ENCODE peak calls at places on chromosomes 6 and 20, in five cellular contexts. One of them, this sample, is unnamed.
A peak's percentile ranks its signal among the peaks of the same experiment; 100 is the strongest.

GRCh38 chr20:50251992-50252491 is 61.4 kb downstream of the CEBPB start:
- DNase-seq in left ventricle myocardium inferior: no peak
- DNase-seq in fibroblast of lung: peak; percentile 74
- DNase-seq in transverse colon: no peak
- DNase-seq in body of pancreas: no peak
- DNase-seq in this sample: no peak

GRCh38 chr20:24149881-24150307 is 161.3 kb upstream of the GGTLC1 start:
- DNase-seq in body of pancreas: peak; percentile 40
- DNase-seq in left ventricle myocardium inferior: peak; percentile 51
- DNase-seq in fibroblast of lung: no peak
- DNase-seq in transverse colon: no peak
- DNase-seq in this sample: no peak

GRCh38 chr6:140812636-140813035 is 1320.1 kb upstream of the GJE1 start:
- DNase-seq in left ventricle myocardium inferior: no peak
- DNase-seq in transverse colon: no peak
- DNase-seq in fibroblast of lung: no peak
- DNase-seq in body of pancreas: no peak
- DNase-seq in this sample: no peak

GRCh38 chr20:62427172-62428007 is at the start of gene RBBP8NL:
- DNase-seq in transverse colon: peak; percentile 92
- DNase-seq in body of pancreas: peak; percentile 94
- DNase-seq in fibroblast of lung: no peak
- DNase-seq in left ventricle myocardium inferior: no peak
- DNase-seq in this sample: peak; percentile 91

GRCh38 chr6:105648276-105648675 is 245.4 kb upstream of the PREP start:
- DNase-seq in transverse colon: no peak
- DNase-seq in body of pancreas: no peak
- DNase-seq in left ventricle myocardium inferior: no peak
- DNase-seq in fibroblast of lung: no peak
- DNase-seq in this sample: no peak

GRCh38 chr20:9068896-9069663 is at the start of gene PLCB4:
- DNase-seq in fibroblast of lung: peak; percentile 46
- DNase-seq in left ventricle myocardium inferior: peak; percentile 52
- DNase-seq in transverse colon: peak; percentile 60
- DNase-seq in body of pancreas: peak; percentile 17
- DNase-seq in this sample: no peak

GRCh38 chr20:62804021-62804631 is 509 bp upstream of the OGFR start:
- DNase-seq in transverse colon: no peak
- DNase-seq in body of pancreas: no peak
- DNase-seq in left ventricle myocardium inferior: no peak
- DNase-seq in fibroblast of lung: no peak
- DNase-seq in this sample: no peak

GRCh38 chr6:135701426-135701825 is 150.1 kb upstream of the PDE7B start:
- DNase-seq in fibroblast of lung: no peak
- DNase-seq in transverse colon: no peak
- DNase-seq in left ventricle myocardium inferior: no peak
- DNase-seq in body of pancreas: no peak
- DNase-seq in this sample: no peak

GRCh38 chr20:50655325-50655880 is 35.9 kb downstream of the RIPOR3 start:
- DNase-seq in fibroblast of lung: peak; percentile 75
- DNase-seq in left ventricle myocardium inferior: peak; percentile 78
- DNase-seq in transverse colon: peak; percentile 58
- DNase-seq in body of pancreas: no peak
- DNase-seq in this sample: no peak

GRCh38 chr6:101401792-101402617 is 8.5 kb downstream of the GRIK2 start:
- DNase-seq in fibroblast of lung: peak; percentile 20
- DNase-seq in transverse colon: no peak
- DNase-seq in left ventricle myocardium inferior: no peak
- DNase-seq in body of pancreas: no peak
- DNase-seq in this sample: peak; percentile 55

GRCh38 chr20:35320396-35321126 is 28.3 kb upstream of the FAM83C start:
- DNase-seq in fibroblast of lung: peak; percentile 97
- DNase-seq in left ventricle myocardium inferior: no peak
- DNase-seq in body of pancreas: no peak
- DNase-seq in transverse colon: no peak
- DNase-seq in this sample: no peak

DNA sequence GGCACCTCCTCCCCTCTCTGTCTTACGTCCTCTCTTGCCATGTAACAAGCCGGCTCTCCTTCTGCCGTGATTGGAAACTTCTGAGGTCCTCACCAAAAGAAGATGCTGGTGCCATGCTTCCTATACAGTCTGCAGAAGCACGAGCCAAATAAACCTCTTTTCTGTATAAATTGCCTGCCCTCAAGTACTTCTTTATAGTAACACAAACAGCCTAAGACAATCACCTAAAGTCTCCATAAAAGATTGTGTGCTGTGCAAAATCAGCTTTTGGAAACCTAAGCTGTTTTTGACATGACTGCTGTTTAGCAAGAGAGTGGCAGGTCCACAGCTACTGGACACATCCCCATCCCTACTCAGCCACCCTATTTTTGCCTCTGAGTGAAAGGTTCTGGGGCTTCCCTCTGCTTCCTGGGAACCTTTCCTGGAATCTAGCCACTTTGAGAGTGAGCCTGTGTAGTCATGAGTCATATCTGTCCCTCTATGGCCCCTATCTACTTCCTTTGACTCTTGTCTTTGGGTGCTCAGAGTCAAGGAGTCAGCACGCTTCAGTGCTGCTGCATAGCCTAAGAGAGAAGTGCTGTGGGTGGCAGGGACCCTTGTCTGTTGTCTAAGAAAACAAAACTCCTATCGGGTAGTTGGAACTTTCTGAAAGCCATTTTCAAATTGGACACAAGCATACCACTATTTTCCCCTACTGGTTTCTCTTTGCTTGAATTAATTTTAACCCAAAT is 110.0 kb downstream of the PPP1R14C start:
- DNase-seq in transverse colon: no peak
- DNase-seq in left ventricle myocardium inferior: no peak
- DNase-seq in body of pancreas: no peak
- DNase-seq in fibroblast of lung: peak; percentile 63
- DNase-seq in this sample: no peak
- H3K4me1 ChIP-seq in transverse colon: no peaks in the 10 kb centered on the region
- H3K4me1 ChIP-seq in left ventricle myocardium inferior: peaks cover 50% of the 10 kb centered on the region
- H3K4me1 ChIP-seq in body of pancreas: no peaks in the 10 kb centered on the region
- H3K4me1 ChIP-seq in fibroblast of lung: no peaks in the 10 kb centered on the region
- H3K4me1 ChIP-seq in this sample: peaks cover 4% of the 10 kb centered on the region

GRCh38 chr6:167799033-167799933 is 27.4 kb upstream of the AFDN start:
- DNase-seq in fibroblast of lung: no peak
- DNase-seq in left ventricle myocardium inferior: no peak
- DNase-seq in body of pancreas: no peak
- DNase-seq in transverse colon: no peak
- DNase-seq in this sample: no peak
- TF ChIP-seq CTCF in fibroblast of lung: no peak
- TF ChIP-seq CTCF in left ventricle myocardium inferior: no peak
- TF ChIP-seq CTCF in body of pancreas: no peak
- TF ChIP-seq CTCF in transverse colon: no peak
- TF ChIP-seq CTCF in this sample: no peak

GRCh38 chr20:36562724-36563123 is 10.7 kb upstream of the TGIF2 start:
- DNase-seq in left ventricle myocardium inferior: no peak
- DNase-seq in transverse colon: no peak
- DNase-seq in body of pancreas: no peak
- DNase-seq in fibroblast of lung: no peak
- DNase-seq in this sample: no peak
- H3K4me3 ChIP-seq in left ventricle myocardium inferior: no peak overlapping the region
- H3K4me3 ChIP-seq in transverse colon: no peak overlapping the region
- H3K4me3 ChIP-seq in body of pancreas: no peak overlapping the region
- H3K4me3 ChIP-seq in fibroblast of lung: no peak overlapping the region
- H3K4me3 ChIP-seq in this sample: no peak overlapping the region

DNA sequence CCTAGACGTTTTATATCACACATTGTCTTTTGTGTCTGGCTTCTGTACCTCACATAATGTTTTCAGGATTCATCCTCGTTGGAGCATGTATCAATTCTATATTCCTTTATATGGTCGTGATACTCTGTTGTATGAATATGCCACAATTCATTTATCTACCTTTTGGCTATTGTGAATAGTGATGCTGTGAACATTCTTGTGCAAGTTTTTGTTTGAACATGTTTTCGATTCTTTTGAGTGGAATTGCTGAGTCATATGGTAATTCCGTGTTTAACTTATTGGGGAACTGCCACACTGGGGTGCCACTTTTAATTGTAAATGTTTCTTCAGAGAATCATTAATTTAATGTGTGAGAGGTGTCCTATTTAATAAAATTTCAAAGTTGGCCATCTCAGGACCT is 101.2 kb downstream of the SLC35B3 start:
- DNase-seq in transverse colon: no peak
- DNase-seq in left ventricle myocardium inferior: no peak
- DNase-seq in body of pancreas: no peak
- DNase-seq in fibroblast of lung: no peak
- DNase-seq in this sample: no peak
- H3K4me1 ChIP-seq in transverse colon: peaks cover 9% of the 10 kb centered on the region
- H3K4me1 ChIP-seq in left ventricle myocardium inferior: no peaks in the 10 kb centered on the region
- H3K4me1 ChIP-seq in body of pancreas: no peaks in the 10 kb centered on the region
- H3K4me1 ChIP-seq in fibroblast of lung: no peaks in the 10 kb centered on the region
- H3K4me1 ChIP-seq in this sample: no peaks in the 10 kb centered on the region

GRCh38 chr20:6750438-6750837 is 17.0 kb upstream of the BMP2 start:
- DNase-seq in body of pancreas: no peak
- DNase-seq in transverse colon: no peak
- DNase-seq in left ventricle myocardium inferior: no peak
- DNase-seq in fibroblast of lung: no peak
- DNase-seq in this sample: no peak
- TF ChIP-seq CTCF in body of pancreas: no peak
- TF ChIP-seq CTCF in transverse colon: no peak
- TF ChIP-seq CTCF in left ventricle myocardium inferior: no peak
- TF ChIP-seq CTCF in fibroblast of lung: no peak
- TF ChIP-seq CTCF in this sample: no peak

DNA sequence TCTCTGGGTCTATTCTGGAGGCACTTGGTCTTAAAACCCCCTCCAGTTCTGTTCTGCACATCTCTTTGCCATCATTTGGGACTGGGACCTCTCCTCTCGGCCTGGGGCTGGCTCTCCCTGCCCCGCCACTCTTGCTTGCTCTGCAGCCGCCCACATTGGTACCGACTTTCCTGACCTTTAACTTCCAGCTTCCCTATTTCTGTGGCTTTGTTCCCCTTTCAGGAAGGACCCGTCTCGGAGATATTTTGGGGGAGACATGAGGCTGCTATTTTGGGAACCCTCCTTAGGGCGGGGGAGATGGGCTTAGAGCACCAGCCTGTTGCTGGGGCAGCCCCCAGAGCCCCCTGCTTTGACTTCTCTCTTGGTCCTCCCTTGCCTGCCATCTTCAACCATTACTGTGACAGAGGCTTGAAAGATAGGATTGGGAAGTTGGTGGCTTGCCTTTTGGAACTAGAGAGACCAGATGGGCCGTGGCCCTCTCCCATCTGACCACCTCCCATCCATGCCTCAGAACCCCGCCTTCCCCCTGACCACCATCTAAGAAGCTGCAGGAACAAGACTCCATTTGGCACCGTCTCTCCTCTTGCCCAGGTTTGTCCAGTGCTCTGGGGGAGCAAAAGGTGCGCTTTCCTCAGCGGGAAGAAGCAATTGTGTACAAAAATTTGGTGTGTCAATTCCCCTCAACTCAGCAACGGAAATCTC is 914 bp downstream of the TREM2 start:
- DNase-seq in left ventricle myocardium inferior: no peak
- DNase-seq in fibroblast of lung: no peak
- DNase-seq in body of pancreas: no peak
- DNase-seq in transverse colon: no peak
- DNase-seq in this sample: no peak
- H3K4me3 ChIP-seq in left ventricle myocardium inferior: no peak overlapping the region
- H3K4me3 ChIP-seq in fibroblast of lung: no peak overlapping the region
- H3K4me3 ChIP-seq in body of pancreas: no peak overlapping the region
- H3K4me3 ChIP-seq in transverse colon: no peak overlapping the region
- H3K4me3 ChIP-seq in this sample: peak overlapping the region; percentile 28